ENCODE peak calls at places on chromosome 18, in ten cellular contexts. One of them, this sample, is unnamed.

GRCh38 chr18:26405190-26405781 is 143.1 kb downstream of the KCTD1 start:
- DNase-seq in heart right ventricle: peak
- DNase-seq in lower lobe of right lung: no peak
- DNase-seq in CD4-positive, alpha-beta T cell: no peak
- DNase-seq in ovary: no peak
- DNase-seq in PC-9: peak
- DNase-seq in psoas muscle: no peak
- DNase-seq in neural progenitor cell: peak
- DNase-seq in stomach: peak
- DNase-seq in AG04450: no peak
- DNase-seq in this sample: peak

GRCh38 chr18:51211552-51211951 is 14.1 kb upstream of the MEX3C start:
- DNase-seq in heart right ventricle: peak
- DNase-seq in lower lobe of right lung: peak
- DNase-seq in CD4-positive, alpha-beta T cell: no peak
- DNase-seq in ovary: no peak
- DNase-seq in PC-9: peak
- DNase-seq in psoas muscle: peak
- DNase-seq in neural progenitor cell: no peak
- DNase-seq in stomach: no peak
- DNase-seq in AG04450: no peak
- DNase-seq in this sample: peak

GRCh38 chr18:31977270-31977872 is 34.4 kb upstream of the TRAPPC8 start:
- DNase-seq in heart right ventricle: peak
- DNase-seq in lower lobe of right lung: no peak
- DNase-seq in CD4-positive, alpha-beta T cell: peak
- DNase-seq in ovary: no peak
- DNase-seq in PC-9: no peak
- DNase-seq in psoas muscle: no peak
- DNase-seq in neural progenitor cell: peak
- DNase-seq in stomach: no peak
- DNase-seq in AG04450: peak
- DNase-seq in this sample: no peak

GRCh38 chr18:62458868-62459716 is 63.7 kb upstream of the ZCCHC2 start:
- DNase-seq in heart right ventricle: peak
- DNase-seq in lower lobe of right lung: no peak
- DNase-seq in CD4-positive, alpha-beta T cell: no peak
- DNase-seq in ovary: no peak
- DNase-seq in PC-9: no peak
- DNase-seq in psoas muscle: no peak
- DNase-seq in neural progenitor cell: no peak
- DNase-seq in stomach: no peak
- DNase-seq in AG04450: no peak
- DNase-seq in this sample: no peak

GRCh38 chr18:33755918-33756590 is 178.0 kb downstream of the ASXL3 start:
- DNase-seq in heart right ventricle: no peak
- DNase-seq in lower lobe of right lung: no peak
- DNase-seq in CD4-positive, alpha-beta T cell: no peak
- DNase-seq in ovary: no peak
- DNase-seq in PC-9: no peak
- DNase-seq in psoas muscle: no peak
- DNase-seq in neural progenitor cell: no peak
- DNase-seq in stomach: no peak
- DNase-seq in AG04450: peak
- DNase-seq in this sample: peak

GRCh38 chr18:10927290-10927979 is 221.9 kb downstream of the PIEZO2 start:
- DNase-seq in heart right ventricle: no peak
- DNase-seq in lower lobe of right lung: no peak
- DNase-seq in CD4-positive, alpha-beta T cell: no peak
- DNase-seq in ovary: peak
- DNase-seq in PC-9: no peak
- DNase-seq in psoas muscle: no peak
- DNase-seq in neural progenitor cell: no peak
- DNase-seq in stomach: no peak
- DNase-seq in AG04450: peak
- DNase-seq in this sample: no peak

GRCh38 chr18:31723639-31723997 is 37.1 kb downstream of the SLC25A52 start:
- DNase-seq in heart right ventricle: no peak
- DNase-seq in lower lobe of right lung: no peak
- DNase-seq in CD4-positive, alpha-beta T cell: no peak
- DNase-seq in ovary: no peak
- DNase-seq in PC-9: no peak
- DNase-seq in psoas muscle: no peak
- DNase-seq in neural progenitor cell: no peak
- DNase-seq in stomach: no peak
- DNase-seq in AG04450: no peak
- DNase-seq in this sample: no peak

GRCh38 chr18:31267823-31268481 is 50.0 kb upstream of the DSG1 start:
- DNase-seq in heart right ventricle: no peak
- DNase-seq in lower lobe of right lung: no peak
- DNase-seq in CD4-positive, alpha-beta T cell: no peak
- DNase-seq in ovary: no peak
- DNase-seq in PC-9: no peak
- DNase-seq in psoas muscle: no peak
- DNase-seq in neural progenitor cell: no peak
- DNase-seq in stomach: no peak
- DNase-seq in AG04450: no peak
- DNase-seq in this sample: no peak

DNA sequence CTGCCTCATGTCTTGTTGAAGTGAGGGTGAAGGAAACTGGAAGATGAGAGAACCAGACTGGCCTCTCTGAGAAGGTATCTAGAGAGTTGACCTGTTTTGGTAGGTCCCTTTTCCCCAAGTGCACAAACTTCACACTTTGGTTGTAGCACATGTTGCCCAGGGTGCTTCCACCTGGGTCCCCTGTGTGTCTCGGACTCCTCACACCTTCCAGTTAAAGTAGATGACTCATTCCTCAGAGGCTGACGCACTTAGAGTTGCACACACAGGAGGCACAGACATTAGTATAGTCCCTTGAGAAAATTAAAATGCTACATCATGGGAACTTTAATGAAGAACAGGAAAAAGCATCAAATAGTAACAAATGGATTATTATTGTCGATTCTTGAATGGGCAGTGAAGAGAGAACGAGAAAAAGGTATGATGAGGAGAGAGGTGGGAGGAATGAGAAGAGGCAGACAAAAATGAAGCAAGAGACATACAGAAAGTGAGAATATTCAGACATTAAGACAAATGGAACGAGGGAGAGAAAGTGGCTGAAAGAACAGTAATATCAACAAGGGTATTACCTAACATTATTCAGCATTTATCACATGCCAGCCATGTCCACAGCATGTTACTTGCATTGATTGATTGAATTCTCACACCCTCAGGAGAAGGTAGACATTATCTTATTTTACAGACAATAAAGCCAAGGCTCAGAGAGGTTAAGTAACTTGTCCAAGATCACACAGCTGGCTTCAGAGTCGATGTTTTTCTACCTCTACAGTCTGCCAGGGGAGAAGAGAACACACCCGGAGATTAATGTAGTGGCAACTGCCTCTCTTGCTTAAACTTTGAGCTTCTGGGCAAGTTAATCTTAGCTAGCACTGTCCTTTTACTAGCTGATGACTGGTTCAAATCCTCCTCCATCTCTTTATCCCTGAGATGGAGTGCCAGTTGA is 68.6 kb downstream of the FHOD3 start:
- DNase-seq in heart right ventricle: no peak
- DNase-seq in lower lobe of right lung: no peak
- DNase-seq in CD4-positive, alpha-beta T cell: no peak
- DNase-seq in ovary: no peak
- DNase-seq in PC-9: no peak
- DNase-seq in psoas muscle: no peak
- DNase-seq in neural progenitor cell: no peak
- DNase-seq in stomach: no peak
- DNase-seq in AG04450: no peak
- DNase-seq in this sample: no peak
- H3K27ac ChIP-seq in heart right ventricle: peak
- H3K27ac ChIP-seq in lower lobe of right lung: no peak
- H3K27ac ChIP-seq in CD4-positive, alpha-beta T cell: no peak
- H3K27ac ChIP-seq in ovary: peak
- H3K27ac ChIP-seq in PC-9: no peak
- H3K27ac ChIP-seq in psoas muscle: peak
- H3K27ac ChIP-seq in neural progenitor cell: no peak
- H3K27ac ChIP-seq in stomach: no peak
- H3K27ac ChIP-seq in AG04450: no peak
- H3K27ac ChIP-seq in this sample: no peak

DNA sequence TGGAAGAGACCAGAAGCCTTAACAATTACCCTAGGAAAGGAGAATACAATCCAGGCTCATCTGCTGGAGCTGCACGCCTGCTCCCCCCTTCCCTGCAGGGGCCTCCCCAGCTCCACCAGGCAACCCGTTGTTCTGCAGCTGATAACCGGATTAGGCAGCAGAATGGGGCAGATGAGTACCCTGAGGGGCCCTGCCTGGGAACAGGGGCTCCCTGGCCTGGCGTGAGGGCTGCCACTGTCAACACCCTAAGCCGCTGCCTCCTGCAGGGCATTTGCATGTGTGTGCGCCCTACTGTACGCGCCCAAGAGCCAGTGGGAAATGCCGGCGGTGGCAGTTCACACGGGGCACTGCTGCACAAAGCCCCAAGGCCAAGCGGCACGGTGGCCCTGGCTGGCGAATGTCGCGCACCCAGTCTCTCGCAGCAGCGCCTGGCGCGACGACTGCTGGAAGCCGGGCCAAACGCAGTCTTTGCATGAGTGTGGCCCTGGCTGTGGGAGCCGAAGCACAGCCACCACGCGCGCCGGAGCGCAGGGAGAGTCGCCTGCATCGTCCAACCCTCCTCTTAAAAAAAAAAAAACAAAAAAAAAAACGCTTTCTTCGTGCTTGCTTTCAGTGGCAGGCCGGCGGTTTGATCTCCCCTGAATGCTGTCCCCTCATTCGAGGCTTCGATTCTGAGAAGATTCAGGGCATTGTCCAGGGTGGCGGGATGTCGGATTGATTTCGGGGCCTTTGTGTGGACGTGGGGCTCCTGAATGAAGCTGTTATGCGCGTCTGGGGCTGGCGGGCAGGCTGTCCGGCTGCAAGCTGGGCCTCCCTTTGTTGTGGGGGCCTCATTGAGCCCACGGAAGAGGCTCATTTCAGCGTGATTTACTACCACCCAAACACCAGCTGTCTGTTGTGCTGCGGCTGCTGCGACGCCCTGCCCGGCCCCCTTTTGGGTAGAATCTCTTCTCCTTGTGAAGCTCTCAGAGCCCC is 63.8 kb downstream of the SETBP1 start:
- DNase-seq in heart right ventricle: no peak
- DNase-seq in lower lobe of right lung: no peak
- DNase-seq in CD4-positive, alpha-beta T cell: no peak
- DNase-seq in ovary: peak
- DNase-seq in PC-9: no peak
- DNase-seq in psoas muscle: peak
- DNase-seq in neural progenitor cell: peak
- DNase-seq in stomach: no peak
- DNase-seq in AG04450: no peak
- DNase-seq in this sample: no peak
- TF ChIP-seq CTCF in heart right ventricle: no peak
- TF ChIP-seq CTCF in lower lobe of right lung: no peak
- TF ChIP-seq CTCF in CD4-positive, alpha-beta T cell: no peak
- TF ChIP-seq CTCF in ovary: no peak
- TF ChIP-seq CTCF in PC-9: no peak
- TF ChIP-seq CTCF in psoas muscle: peak
- TF ChIP-seq CTCF in neural progenitor cell: peak
- TF ChIP-seq CTCF in stomach: no peak
- TF ChIP-seq CTCF in AG04450: no peak
- TF ChIP-seq CTCF in this sample: no peak

GRCh38 chr18:2933995-2934394 is 78.9 kb downstream of the LPIN2 start:
- DNase-seq in heart right ventricle: no peak
- DNase-seq in lower lobe of right lung: no peak
- DNase-seq in CD4-positive, alpha-beta T cell: no peak
- DNase-seq in ovary: no peak
- DNase-seq in PC-9: no peak
- DNase-seq in psoas muscle: no peak
- DNase-seq in neural progenitor cell: no peak
- DNase-seq in stomach: no peak
- DNase-seq in AG04450: no peak
- DNase-seq in this sample: no peak

GRCh38 chr18:2939317-2939716 is 73.6 kb downstream of the LPIN2 start:
- DNase-seq in heart right ventricle: no peak
- DNase-seq in lower lobe of right lung: peak
- DNase-seq in CD4-positive, alpha-beta T cell: no peak
- DNase-seq in ovary: no peak
- DNase-seq in PC-9: no peak
- DNase-seq in psoas muscle: no peak
- DNase-seq in neural progenitor cell: no peak
- DNase-seq in stomach: peak
- DNase-seq in AG04450: no peak
- DNase-seq in this sample: no peak

GRCh38 chr18:2932247-2933181 is 80.4 kb downstream of the LPIN2 start:
- DNase-seq in heart right ventricle: peak
- DNase-seq in lower lobe of right lung: no peak
- DNase-seq in CD4-positive, alpha-beta T cell: no peak
- DNase-seq in ovary: peak
- DNase-seq in PC-9: peak
- DNase-seq in psoas muscle: no peak
- DNase-seq in neural progenitor cell: peak
- DNase-seq in stomach: no peak
- DNase-seq in AG04450: peak
- DNase-seq in this sample: peak

DNA sequence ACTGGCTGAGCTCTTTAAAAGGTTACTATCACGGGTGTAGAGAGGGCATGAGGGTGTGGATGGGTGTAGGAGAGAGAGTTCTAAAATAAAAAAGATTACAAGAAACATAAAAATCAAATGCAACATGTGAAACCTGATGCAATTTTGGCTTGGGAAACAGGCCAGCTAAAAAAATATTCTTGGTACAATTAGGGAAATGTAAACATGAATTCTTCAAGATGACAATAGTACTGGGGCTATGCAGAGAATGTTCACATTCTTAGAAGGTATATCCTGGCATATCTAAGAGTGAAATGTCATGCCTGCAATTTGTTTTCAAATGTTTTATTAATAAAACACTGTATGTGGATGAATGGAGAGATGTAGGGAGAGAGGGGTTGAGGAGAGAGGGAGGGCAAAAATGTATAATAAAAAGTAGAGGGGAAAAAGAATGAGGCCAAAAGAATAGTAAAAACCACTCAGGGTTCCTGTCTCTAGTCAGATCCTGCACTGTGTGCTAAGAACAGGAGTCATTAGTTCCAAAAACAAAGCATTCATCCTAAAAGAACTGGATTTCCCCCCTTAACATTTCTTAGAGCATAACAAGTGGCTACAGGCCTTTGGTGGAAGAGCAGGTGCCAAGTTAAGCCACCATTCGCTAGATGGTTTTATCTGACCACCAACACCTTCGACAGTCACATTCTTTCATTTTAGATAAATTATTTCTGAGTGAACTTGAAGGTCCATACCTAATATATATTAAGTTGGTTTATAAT is 77.3 kb downstream of the LPIN2 start:
- DNase-seq in heart right ventricle: no peak
- DNase-seq in lower lobe of right lung: no peak
- DNase-seq in CD4-positive, alpha-beta T cell: no peak
- DNase-seq in ovary: no peak
- DNase-seq in PC-9: no peak
- DNase-seq in psoas muscle: no peak
- DNase-seq in neural progenitor cell: no peak
- DNase-seq in stomach: no peak
- DNase-seq in AG04450: no peak
- DNase-seq in this sample: no peak
- H3K27ac ChIP-seq in heart right ventricle: no peak
- H3K27ac ChIP-seq in lower lobe of right lung: no peak
- H3K27ac ChIP-seq in CD4-positive, alpha-beta T cell: no peak
- H3K27ac ChIP-seq in ovary: no peak
- H3K27ac ChIP-seq in PC-9: no peak
- H3K27ac ChIP-seq in psoas muscle: no peak
- H3K27ac ChIP-seq in neural progenitor cell: no peak
- H3K27ac ChIP-seq in stomach: no peak
- H3K27ac ChIP-seq in AG04450: no peak
- H3K27ac ChIP-seq in this sample: no peak

GRCh38 chr18:13810950-13811485 is 12.9 kb upstream of the MC5R start:
- DNase-seq in heart right ventricle: no peak
- DNase-seq in lower lobe of right lung: no peak
- DNase-seq in CD4-positive, alpha-beta T cell: no peak
- DNase-seq in ovary: no peak
- DNase-seq in PC-9: no peak
- DNase-seq in psoas muscle: no peak
- DNase-seq in neural progenitor cell: no peak
- DNase-seq in stomach: no peak
- DNase-seq in AG04450: no peak
- DNase-seq in this sample: no peak

GRCh38 chr18:13809521-13810252 is 14.3 kb upstream of the MC5R start:
- DNase-seq in heart right ventricle: no peak
- DNase-seq in lower lobe of right lung: no peak
- DNase-seq in CD4-positive, alpha-beta T cell: no peak
- DNase-seq in ovary: no peak
- DNase-seq in PC-9: peak
- DNase-seq in psoas muscle: no peak
- DNase-seq in neural progenitor cell: no peak
- DNase-seq in stomach: no peak
- DNase-seq in AG04450: no peak
- DNase-seq in this sample: no peak

GRCh38 chr18:13813271-13813849 is 10.6 kb upstream of the MC5R start:
- DNase-seq in heart right ventricle: peak
- DNase-seq in lower lobe of right lung: no peak
- DNase-seq in CD4-positive, alpha-beta T cell: peak
- DNase-seq in ovary: peak
- DNase-seq in PC-9: peak
- DNase-seq in psoas muscle: peak
- DNase-seq in neural progenitor cell: peak
- DNase-seq in stomach: peak
- DNase-seq in AG04450: no peak
- DNase-seq in this sample: peak

GRCh38 chr18:13809025-13809384 is 14.9 kb upstream of the MC5R start:
- DNase-seq in heart right ventricle: no peak
- DNase-seq in lower lobe of right lung: no peak
- DNase-seq in CD4-positive, alpha-beta T cell: no peak
- DNase-seq in ovary: no peak
- DNase-seq in PC-9: peak
- DNase-seq in psoas muscle: no peak
- DNase-seq in neural progenitor cell: no peak
- DNase-seq in stomach: peak
- DNase-seq in AG04450: no peak
- DNase-seq in this sample: no peak

GRCh38 chr18:13811993-13812392 is 12.0 kb upstream of the MC5R start:
- DNase-seq in heart right ventricle: no peak
- DNase-seq in lower lobe of right lung: no peak
- DNase-seq in CD4-positive, alpha-beta T cell: no peak
- DNase-seq in ovary: no peak
- DNase-seq in PC-9: no peak
- DNase-seq in psoas muscle: no peak
- DNase-seq in neural progenitor cell: no peak
- DNase-seq in stomach: no peak
- DNase-seq in AG04450: no peak
- DNase-seq in this sample: no peak
- TF ChIP-seq CTCF in heart right ventricle: no peak
- TF ChIP-seq CTCF in lower lobe of right lung: no peak
- TF ChIP-seq CTCF in CD4-positive, alpha-beta T cell: no peak
- TF ChIP-seq CTCF in ovary: no peak
- TF ChIP-seq CTCF in PC-9: no peak
- TF ChIP-seq CTCF in psoas muscle: no peak
- TF ChIP-seq CTCF in neural progenitor cell: no peak
- TF ChIP-seq CTCF in stomach: no peak
- TF ChIP-seq CTCF in AG04450: peak
- TF ChIP-seq CTCF in this sample: no peak

This sample was measured in RWPE1.